ENCODE peak calls at places on chromosome 4, in four cellular contexts. P, E, L and X are unnamed samples.

GRCh38 chr4:42048394-42048793 is 58.1 kb downstream of the SLC30A9 start:
- DNase-seq in P (no peak), E (peak), L (peak), X (peak)

GRCh38 chr4:144591401-144591800 is 54.6 kb upstream of the HHIP start:
- DNase-seq in P (no peak), E (peak), L (peak), X (peak)

GRCh38 chr4:105191621-105192210 is 45.0 kb downstream of the TET2 start:
- DNase-seq in P (no peak), E (peak), L (no peak), X (peak)

GRCh38 chr4:97139796-97140195 is 1003.5 kb downstream of the STPG2 start:
- DNase-seq in P (no peak), E (no peak), L (no peak), X (no peak)

GRCh38 chr4:58225460-58225859 is 1115.3 kb upstream of the IGFBP7 start:
- DNase-seq in P (no peak), E (no peak), L (no peak), X (no peak)

GRCh38 chr4:144782345-144782744 is 136.4 kb downstream of the HHIP start:
- DNase-seq in P (no peak), E (no peak), L (no peak), X (peak)

GRCh38 chr4:76691767-76692689 is 205.9 kb downstream of the SOWAHB start:
- DNase-seq in P (no peak), E (peak), L (no peak), X (no peak)

GRCh38 chr4:57077550-57078311 is 32.5 kb downstream of the IGFBP7 start:
- DNase-seq in P (no peak), E (peak), L (no peak), X (peak)

GRCh38 chr4:80362578-80363181 is 27.1 kb downstream of the CFAP299 start:
- DNase-seq in P (no peak), E (peak), L (peak), X (peak)
- TF ChIP-seq CTCF in P (no peak), E (peak), L (peak), X (peak)

DNA sequence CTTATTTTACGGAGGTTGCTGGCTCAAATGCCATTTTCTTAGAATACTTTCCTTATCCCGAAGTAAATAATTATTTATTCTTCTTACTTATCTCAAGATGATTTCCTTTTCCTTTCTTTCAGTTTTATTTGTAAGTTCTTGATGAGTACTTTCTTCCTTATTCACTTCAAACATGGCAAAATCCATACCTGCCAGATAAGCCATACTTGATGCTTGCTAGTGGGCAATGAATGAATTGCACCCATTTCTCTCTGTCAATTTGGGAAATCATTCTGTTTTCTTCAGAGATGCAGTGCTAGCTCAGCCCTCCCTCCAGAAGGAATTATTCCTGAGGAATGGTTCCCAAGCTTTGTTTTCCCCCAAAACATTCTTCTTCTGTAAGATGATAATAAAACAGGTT is 598.3 kb downstream of the SPRY1 start:
- DNase-seq in P (no peak), E (no peak), L (no peak), X (no peak)
- TF ChIP-seq CTCF in P (no peak), E (peak), L (no peak), X (peak)

GRCh38 chr4:17126306-17126978 is 228.0 kb upstream of the LDB2 start:
- DNase-seq in P (no peak), E (no peak), L (no peak), X (no peak)

GRCh38 chr4:17120761-17121160 is 222.3 kb upstream of the LDB2 start:
- DNase-seq in P (no peak), E (no peak), L (no peak), X (peak)

GRCh38 chr4:17128268-17128667 is 229.8 kb upstream of the LDB2 start:
- DNase-seq in P (no peak), E (no peak), L (peak), X (peak)

GRCh38 chr4:17124767-17125166 is 226.3 kb upstream of the LDB2 start:
- DNase-seq in P (no peak), E (no peak), L (no peak), X (no peak)
- TF ChIP-seq CTCF in P (no peak), E (peak), L (no peak), X (peak)

DNA sequence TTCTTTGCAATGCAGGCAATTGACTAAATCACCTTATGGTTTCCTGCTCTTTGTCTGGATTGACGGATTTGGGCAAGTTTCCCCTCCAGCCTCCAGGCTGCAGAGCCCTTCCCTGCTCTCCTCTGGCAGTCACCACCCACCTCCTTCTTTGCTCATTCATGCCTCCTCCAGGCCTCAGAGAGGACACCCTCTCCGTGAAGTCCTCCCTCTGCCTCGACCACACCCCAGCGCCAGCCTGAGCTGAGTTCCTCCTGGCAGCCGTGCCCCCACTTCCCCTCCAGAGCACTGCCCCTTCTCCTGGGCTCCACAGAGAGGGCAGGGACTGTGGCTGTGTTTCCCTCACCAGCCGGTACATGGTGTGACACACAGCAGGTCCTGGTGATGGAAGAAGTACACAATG is 53.7 kb downstream of the DCTD start:
- DNase-seq in P (no peak), E (no peak), L (no peak), X (no peak)
- TF ChIP-seq CTCF in P (no peak), E (no peak), L (no peak), X (no peak)

DNA sequence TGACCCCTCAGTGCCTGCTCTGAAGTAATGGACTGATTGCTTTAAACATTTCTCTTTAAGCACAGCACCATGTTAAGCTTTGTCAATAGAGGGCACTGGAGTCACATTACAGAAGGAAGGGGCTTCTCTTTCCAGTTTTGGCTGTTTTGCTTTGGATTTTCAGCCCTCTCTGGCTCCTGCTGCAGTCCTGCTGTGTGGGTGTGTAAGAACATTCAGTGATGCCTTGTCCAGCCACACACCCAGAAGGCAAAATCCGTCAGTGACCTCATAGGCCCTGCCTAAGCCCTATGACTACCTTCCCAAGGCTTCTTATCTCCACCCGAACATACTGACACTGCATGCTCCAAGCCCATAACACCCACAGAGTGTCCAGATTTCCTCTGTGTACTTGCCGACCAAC is 215.3 kb upstream of the CTSO start:
- DNase-seq in P (peak), E (peak), L (peak), X (peak)
- TF ChIP-seq CTCF in P (peak), E (peak), L (peak), X (peak)

DNA sequence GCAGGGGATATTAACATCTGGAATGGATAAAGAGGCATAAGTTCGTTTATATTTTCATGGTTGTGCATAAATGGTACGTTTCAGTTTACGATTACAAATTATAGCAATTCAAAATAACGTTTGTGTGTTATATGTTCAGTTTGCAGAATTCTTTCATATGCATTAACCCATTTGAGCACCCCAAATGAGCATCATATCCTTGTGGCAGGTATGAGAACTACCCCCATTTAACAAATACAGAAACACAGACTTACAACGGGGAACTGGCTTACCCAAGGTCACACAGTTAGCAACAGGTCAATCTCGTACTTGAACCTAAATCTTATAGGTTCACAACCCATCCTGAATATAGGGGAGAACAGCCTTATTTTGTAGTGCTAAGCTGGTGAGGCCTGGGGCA is 33.1 kb downstream of the EDNRA start:
- DNase-seq in P (no peak), E (no peak), L (no peak), X (no peak)
- TF ChIP-seq CTCF in P (no peak), E (peak), L (no peak), X (peak)

GRCh38 chr4:24736066-24736465 is 59.3 kb upstream of the SOD3 start:
- DNase-seq in P (no peak), E (peak), L (no peak), X (peak)
- TF ChIP-seq CTCF in P (no peak), E (peak), L (peak), X (peak)

GRCh38 chr4:32417113-32417704 is 1697.0 kb downstream of the PCDH7 start:
- DNase-seq in P (no peak), E (peak), L (no peak), X (no peak)
- TF ChIP-seq CTCF in P (no peak), E (peak), L (no peak), X (peak)